ENCODE peak calls at places on chromosomes 2 and 18, in eight cellular contexts. R, D, O, C, B, J, T and H are unnamed samples.

GRCh38 chr2:104872866-104873688 is 19.2 kb downstream of the POU3F3 start:
- DNase-seq in R (peak; percentile 88), D (peak; percentile 70), O (peak; percentile 19), C (peak; percentile 21), B (peak; percentile 73), J (peak; percentile 50), T (peak; percentile 76), H (peak; percentile 77)

GRCh38 chr2:237980751-237981150 is 13.9 kb downstream of the UBE2F start:
- DNase-seq in R (no peak), D (no peak), O (no peak), C (no peak), B (no peak), J (no peak), T (peak; percentile 36), H (no peak)

GRCh38 chr2:220466251-220466691 is 838.8 kb downstream of the SLC4A3 start:
- DNase-seq in R (no peak), D (no peak), O (no peak), C (no peak), B (no peak), J (no peak), T (peak; percentile 88), H (no peak)

GRCh38 chr2:131047275-131047652 is 46.0 kb downstream of the FAM168B start:
- DNase-seq in R (no peak), D (no peak), O (no peak), C (no peak), B (no peak), J (no peak), T (no peak), H (no peak)

GRCh38 chr2:126700073-126700581 is 44.2 kb downstream of the GYPC start:
- DNase-seq in R (no peak), D (peak; percentile 51), O (no peak), C (no peak), B (no peak), J (no peak), T (peak; percentile 27), H (no peak)

GRCh38 chr2:37768491-37768925 is 97.1 kb upstream of the CDC42EP3 start:
- DNase-seq in R (no peak), D (peak; percentile 22), O (peak; percentile 75), C (peak; percentile 4), B (no peak), J (peak; percentile 92), T (peak; percentile 98), H (no peak)

GRCh38 chr2:202769201-202769600 is 102.4 kb downstream of the ICA1L start:
- DNase-seq in R (no peak), D (no peak), O (no peak), C (no peak), B (no peak), J (no peak), T (no peak), H (no peak)

GRCh38 chr2:71547616-71548285 is 94.4 kb downstream of the DYSF start:
- DNase-seq in R (no peak), D (no peak), O (no peak), C (no peak), B (no peak), J (no peak), T (no peak), H (no peak)

GRCh38 chr2:44367591-44367990 is 5.8 kb downstream of the CAMKMT start:
- DNase-seq in R (no peak), D (no peak), O (no peak), C (no peak), B (no peak), J (no peak), T (no peak), H (no peak)

GRCh38 chr2:191152841-191153240 is 2.0 kb upstream of the STAT4 start:
- DNase-seq in R (no peak), D (no peak), O (no peak), C (no peak), B (no peak), J (peak; percentile 84), T (peak; percentile 92), H (no peak)

GRCh38 chr18:61350578-61350977 is 17.3 kb downstream of the CDH20 start:
- DNase-seq in R (no peak), D (no peak), O (no peak), C (no peak), B (no peak), J (no peak), T (no peak), H (no peak)

GRCh38 chr2:203400805-203401585 is 72.8 kb downstream of the ABI2 start:
- DNase-seq in R (no peak), D (no peak), O (no peak), C (no peak), B (no peak), J (no peak), T (peak; percentile 65), H (no peak)

GRCh38 chr2:62304429-62305417 is 108.8 kb downstream of the B3GNT2 start:
- DNase-seq in R (no peak), D (peak; percentile 72), O (no peak), C (no peak), B (peak; percentile 59), J (peak; percentile 98), T (peak; percentile 96), H (no peak)

GRCh38 chr2:36338124-36338826 is 17.3 kb upstream of the CRIM1 start:
- DNase-seq in R (no peak), D (no peak), O (no peak), C (no peak), B (no peak), J (no peak), T (no peak), H (no peak)

GRCh38 chr18:35653392-35653791 is 71.9 kb downstream of the GALNT1 start:
- DNase-seq in R (no peak), D (no peak), O (no peak), C (no peak), B (no peak), J (no peak), T (no peak), H (no peak)

GRCh38 chr2:210524533-210524932 is 31.9 kb upstream of the CPS1 start:
- DNase-seq in R (no peak), D (no peak), O (no peak), C (no peak), B (no peak), J (no peak), T (no peak), H (no peak)

GRCh38 chr2:210523650-210524289 is 32.6 kb upstream of the CPS1 start:
- DNase-seq in R (no peak), D (no peak), O (no peak), C (no peak), B (no peak), J (no peak), T (no peak), H (no peak)

GRCh38 chr2:210527286-210527685 is 29.1 kb upstream of the CPS1 start:
- DNase-seq in R (no peak), D (no peak), O (no peak), C (no peak), B (no peak), J (no peak), T (no peak), H (no peak)

GRCh38 chr2:210519594-210519993 is 36.8 kb upstream of the CPS1 start:
- DNase-seq in R (no peak), D (no peak), O (no peak), C (no peak), B (no peak), J (no peak), T (peak; percentile 20), H (no peak)

GRCh38 chr2:210522399-210522798 is 34.0 kb upstream of the CPS1 start:
- DNase-seq in R (no peak), D (no peak), O (no peak), C (no peak), B (no peak), J (no peak), T (no peak), H (no peak)
- TF ChIP-seq CTCF in R (peak; percentile 2), D (no peak), O (no peak), C (no peak), B (no peak), J (no peak), T (no peak), H (no peak)

GRCh38 chr2:170772295-170772694 is 2.1 kb downstream of the ERICH2 start:
- DNase-seq in R (no peak), D (no peak), O (no peak), C (no peak), B (no peak), J (no peak), T (no peak), H (no peak)

GRCh38 chr2:170774074-170774473 is 3.9 kb downstream of the ERICH2 start:
- DNase-seq in R (no peak), D (no peak), O (no peak), C (no peak), B (no peak), J (no peak), T (no peak), H (no peak)

GRCh38 chr2:170771049-170771937 is 1.1 kb downstream of the ERICH2 start:
- DNase-seq in R (peak; percentile 77), D (no peak), O (no peak), C (no peak), B (peak; percentile 53), J (no peak), T (peak; percentile 25), H (no peak)

GRCh38 chr2:170770008-170770303 is 222 bp upstream of the ERICH2 start:
- DNase-seq in R (no peak), D (no peak), O (no peak), C (no peak), B (no peak), J (no peak), T (no peak), H (no peak)

GRCh38 chr2:170770304-170771048 is at the start of gene ERICH2:
- DNase-seq in R (peak; percentile 82), D (peak; percentile 62), O (no peak), C (no peak), B (peak; percentile 79), J (peak; percentile 34), T (peak; percentile 62), H (peak; percentile 60)
- TF ChIP-seq CTCF in R (peak; percentile 17), D (peak; percentile 12), O (peak; percentile 31), C (peak; percentile 11), B (no peak), J (peak; percentile 53), T (peak; percentile 39), H (peak; percentile 42)

DNA sequence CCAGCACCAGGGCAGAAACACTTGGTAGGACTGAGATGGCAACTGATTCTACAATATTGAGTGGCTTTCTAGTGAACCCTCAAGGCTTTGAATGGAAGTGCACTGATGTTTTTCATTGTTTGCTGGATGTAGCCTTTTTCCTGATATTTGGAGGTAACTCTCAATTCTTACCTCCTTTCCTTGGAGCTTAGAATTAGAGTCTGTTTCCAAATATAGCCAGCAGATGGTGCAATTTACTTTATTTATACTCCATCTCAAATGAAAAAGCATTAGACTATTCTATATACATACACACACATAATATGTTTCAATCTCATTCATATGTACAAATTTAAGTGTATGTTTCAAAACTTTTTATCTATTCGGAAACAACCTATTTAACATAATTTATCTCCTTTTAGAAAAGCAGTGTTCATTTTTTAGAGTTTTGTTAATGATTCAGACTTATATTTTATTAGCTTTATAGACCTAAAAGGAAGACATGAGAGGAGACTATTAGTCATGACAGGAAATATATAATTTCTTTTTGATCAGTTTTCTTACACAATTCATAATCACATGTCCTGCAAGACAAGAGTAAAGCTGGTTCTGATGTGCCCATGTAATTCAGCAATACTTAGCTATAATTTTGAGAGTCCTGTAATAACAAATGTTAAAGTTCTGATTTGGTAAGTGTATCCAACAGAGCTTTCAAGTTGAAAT is 124.8 kb downstream of the NUP35 start:
- DNase-seq in R (no peak), D (no peak), O (no peak), C (no peak), B (no peak), J (peak; percentile 4), T (peak; percentile 16), H (no peak)
- TF ChIP-seq CTCF in R (peak; percentile 51), D (peak; percentile 59), O (peak; percentile 44), C (peak; percentile 26), B (peak; percentile 74), J (peak; percentile 33), T (peak; percentile 46), H (peak; percentile 75)

GRCh38 chr2:129627437-129627836 is 352.0 kb upstream of the RAB6C start:
- DNase-seq in R (no peak), D (no peak), O (no peak), C (no peak), B (no peak), J (no peak), T (no peak), H (no peak)
- TF ChIP-seq CTCF in R (peak; percentile 55), D (no peak), O (no peak), C (peak; percentile 4), B (no peak), J (no peak), T (no peak), H (no peak)